ENCODE peak calls at places on chromosomes 5 and 9, in nine cellular contexts. One of them, this sample, is unnamed.

GRCh38 chr5:128228506-128228905 is 144.9 kb downstream of the SLC12A2 start:
- DNase-seq in brain microvascular endothelial cell: no peak
- DNase-seq in spleen: no peak
- DNase-seq in endothelial cell of umbilical vein: no peak
- DNase-seq in CD4-positive, alpha-beta T cell: no peak
- DNase-seq in heart right ventricle: no peak
- DNase-seq in breast epithelium: no peak
- DNase-seq in ascending aorta: no peak
- DNase-seq in adrenal gland: no peak
- DNase-seq in this sample: no peak

GRCh38 chr5:53425598-53426516 is 54.6 kb upstream of the FST start:
- DNase-seq in brain microvascular endothelial cell: no peak
- DNase-seq in spleen: no peak
- DNase-seq in endothelial cell of umbilical vein: no peak
- DNase-seq in CD4-positive, alpha-beta T cell: no peak
- DNase-seq in heart right ventricle: no peak
- DNase-seq in breast epithelium: no peak
- DNase-seq in ascending aorta: no peak
- DNase-seq in adrenal gland: no peak
- DNase-seq in this sample: no peak

GRCh38 chr9:97761066-97761598 is 64.0 kb upstream of the XPA start:
- DNase-seq in brain microvascular endothelial cell: no peak
- DNase-seq in spleen: no peak
- DNase-seq in endothelial cell of umbilical vein: no peak
- DNase-seq in CD4-positive, alpha-beta T cell: no peak
- DNase-seq in heart right ventricle: no peak
- DNase-seq in breast epithelium: no peak
- DNase-seq in ascending aorta: no peak
- DNase-seq in adrenal gland: no peak
- DNase-seq in this sample: no peak

GRCh38 chr9:114348906-114349482 is 19.3 kb downstream of the ORM2 start:
- DNase-seq in brain microvascular endothelial cell: peak; percentile 98
- DNase-seq in spleen: peak; percentile 92
- DNase-seq in endothelial cell of umbilical vein: peak; percentile 52
- DNase-seq in CD4-positive, alpha-beta T cell: peak; percentile 50
- DNase-seq in heart right ventricle: peak; percentile 43
- DNase-seq in breast epithelium: no peak
- DNase-seq in ascending aorta: peak; percentile 93
- DNase-seq in adrenal gland: peak; percentile 95
- DNase-seq in this sample: peak; percentile 94

GRCh38 chr9:114097613-114098020 is 1.5 kb downstream of the KIF12 start:
- DNase-seq in brain microvascular endothelial cell: no peak
- DNase-seq in spleen: peak; percentile 50
- DNase-seq in endothelial cell of umbilical vein: peak; percentile 30
- DNase-seq in CD4-positive, alpha-beta T cell: no peak
- DNase-seq in heart right ventricle: no peak
- DNase-seq in breast epithelium: no peak
- DNase-seq in ascending aorta: no peak
- DNase-seq in adrenal gland: no peak
- DNase-seq in this sample: no peak

GRCh38 chr5:142637871-142638270 is 48.0 kb downstream of the FGF1 start:
- DNase-seq in brain microvascular endothelial cell: no peak
- DNase-seq in spleen: no peak
- DNase-seq in endothelial cell of umbilical vein: no peak
- DNase-seq in CD4-positive, alpha-beta T cell: no peak
- DNase-seq in heart right ventricle: no peak
- DNase-seq in breast epithelium: no peak
- DNase-seq in ascending aorta: no peak
- DNase-seq in adrenal gland: no peak
- DNase-seq in this sample: no peak

GRCh38 chr5:76524101-76524835 is 98.9 kb downstream of the F2RL2 start:
- DNase-seq in brain microvascular endothelial cell: no peak
- DNase-seq in spleen: no peak
- DNase-seq in endothelial cell of umbilical vein: no peak
- DNase-seq in CD4-positive, alpha-beta T cell: no peak
- DNase-seq in heart right ventricle: no peak
- DNase-seq in breast epithelium: no peak
- DNase-seq in ascending aorta: no peak
- DNase-seq in adrenal gland: no peak
- DNase-seq in this sample: peak; percentile 54

GRCh38 chr5:132493241-132493640 is 2.7 kb upstream of the IRF1 start:
- DNase-seq in brain microvascular endothelial cell: no peak
- DNase-seq in spleen: no peak
- DNase-seq in endothelial cell of umbilical vein: no peak
- DNase-seq in CD4-positive, alpha-beta T cell: no peak
- DNase-seq in heart right ventricle: no peak
- DNase-seq in breast epithelium: peak; percentile 7
- DNase-seq in ascending aorta: peak; percentile 44
- DNase-seq in adrenal gland: no peak
- DNase-seq in this sample: no peak

GRCh38 chr5:128172102-128172501 is 88.5 kb downstream of the SLC12A2 start:
- DNase-seq in brain microvascular endothelial cell: no peak
- DNase-seq in spleen: no peak
- DNase-seq in endothelial cell of umbilical vein: no peak
- DNase-seq in CD4-positive, alpha-beta T cell: no peak
- DNase-seq in heart right ventricle: no peak
- DNase-seq in breast epithelium: no peak
- DNase-seq in ascending aorta: no peak
- DNase-seq in adrenal gland: no peak
- DNase-seq in this sample: no peak

GRCh38 chr5:33166522-33166921 is 274.2 kb upstream of the TARS1 start:
- DNase-seq in brain microvascular endothelial cell: no peak
- DNase-seq in spleen: no peak
- DNase-seq in endothelial cell of umbilical vein: peak; percentile 17
- DNase-seq in CD4-positive, alpha-beta T cell: no peak
- DNase-seq in heart right ventricle: no peak
- DNase-seq in breast epithelium: no peak
- DNase-seq in ascending aorta: no peak
- DNase-seq in adrenal gland: no peak
- DNase-seq in this sample: no peak

GRCh38 chr5:175021886-175022285 is 297.5 kb downstream of the MSX2 start:
- DNase-seq in brain microvascular endothelial cell: no peak
- DNase-seq in spleen: no peak
- DNase-seq in endothelial cell of umbilical vein: no peak
- DNase-seq in CD4-positive, alpha-beta T cell: no peak
- DNase-seq in heart right ventricle: no peak
- DNase-seq in breast epithelium: no peak
- DNase-seq in ascending aorta: no peak
- DNase-seq in adrenal gland: no peak
- DNase-seq in this sample: no peak

GRCh38 chr9:124483481-124483880 is 23.7 kb downstream of the NR5A1 start:
- DNase-seq in brain microvascular endothelial cell: no peak
- DNase-seq in spleen: no peak
- DNase-seq in endothelial cell of umbilical vein: no peak
- DNase-seq in CD4-positive, alpha-beta T cell: no peak
- DNase-seq in heart right ventricle: no peak
- DNase-seq in breast epithelium: no peak
- DNase-seq in ascending aorta: no peak
- DNase-seq in adrenal gland: peak; percentile 17
- DNase-seq in this sample: no peak
- H3K27me3 ChIP-seq in brain microvascular endothelial cell: peaks cover 39% of the 10 kb centered on the region
- H3K27me3 ChIP-seq in spleen: peaks cover 12% of the 10 kb centered on the region
- H3K27me3 ChIP-seq in endothelial cell of umbilical vein: peaks cover 44% of the 10 kb centered on the region
- H3K27me3 ChIP-seq in CD4-positive, alpha-beta T cell: peaks cover 7% of the 10 kb centered on the region
- H3K27me3 ChIP-seq in heart right ventricle: peaks cover 56% of the 10 kb centered on the region
- H3K27me3 ChIP-seq in breast epithelium: peaks cover 63% of the 10 kb centered on the region
- H3K27me3 ChIP-seq in ascending aorta: no peaks in the 10 kb centered on the region
- H3K27me3 ChIP-seq in adrenal gland: no peaks in the 10 kb centered on the region
- H3K27me3 ChIP-seq in this sample: peaks cover 76% of the 10 kb centered on the region

GRCh38 chr5:27240791-27241190 is 202.4 kb upstream of the CDH9 start:
- DNase-seq in brain microvascular endothelial cell: peak; percentile 4
- DNase-seq in spleen: no peak
- DNase-seq in endothelial cell of umbilical vein: no peak
- DNase-seq in CD4-positive, alpha-beta T cell: no peak
- DNase-seq in heart right ventricle: no peak
- DNase-seq in breast epithelium: no peak
- DNase-seq in ascending aorta: no peak
- DNase-seq in adrenal gland: no peak
- DNase-seq in this sample: no peak

GRCh38 chr5:27241564-27242257 is 203.3 kb upstream of the CDH9 start:
- DNase-seq in brain microvascular endothelial cell: peak; percentile 70
- DNase-seq in spleen: no peak
- DNase-seq in endothelial cell of umbilical vein: no peak
- DNase-seq in CD4-positive, alpha-beta T cell: no peak
- DNase-seq in heart right ventricle: no peak
- DNase-seq in breast epithelium: no peak
- DNase-seq in ascending aorta: no peak
- DNase-seq in adrenal gland: no peak
- DNase-seq in this sample: peak; percentile 95

GRCh38 chr5:27242258-27242626 is 203.9 kb upstream of the CDH9 start:
- DNase-seq in brain microvascular endothelial cell: no peak
- DNase-seq in spleen: no peak
- DNase-seq in endothelial cell of umbilical vein: no peak
- DNase-seq in CD4-positive, alpha-beta T cell: no peak
- DNase-seq in heart right ventricle: no peak
- DNase-seq in breast epithelium: no peak
- DNase-seq in ascending aorta: no peak
- DNase-seq in adrenal gland: no peak
- DNase-seq in this sample: no peak
- H3K27ac ChIP-seq in brain microvascular endothelial cell: peak overlapping the region; percentile 60
- H3K27ac ChIP-seq in spleen: no peak overlapping the region
- H3K27ac ChIP-seq in endothelial cell of umbilical vein: no peak overlapping the region
- H3K27ac ChIP-seq in CD4-positive, alpha-beta T cell: no peak overlapping the region
- H3K27ac ChIP-seq in heart right ventricle: no peak overlapping the region
- H3K27ac ChIP-seq in breast epithelium: peak overlapping the region; percentile 61
- H3K27ac ChIP-seq in ascending aorta: no peak overlapping the region
- H3K27ac ChIP-seq in adrenal gland: no peak overlapping the region
- H3K27ac ChIP-seq in this sample: peak overlapping the region; percentile 83

DNA sequence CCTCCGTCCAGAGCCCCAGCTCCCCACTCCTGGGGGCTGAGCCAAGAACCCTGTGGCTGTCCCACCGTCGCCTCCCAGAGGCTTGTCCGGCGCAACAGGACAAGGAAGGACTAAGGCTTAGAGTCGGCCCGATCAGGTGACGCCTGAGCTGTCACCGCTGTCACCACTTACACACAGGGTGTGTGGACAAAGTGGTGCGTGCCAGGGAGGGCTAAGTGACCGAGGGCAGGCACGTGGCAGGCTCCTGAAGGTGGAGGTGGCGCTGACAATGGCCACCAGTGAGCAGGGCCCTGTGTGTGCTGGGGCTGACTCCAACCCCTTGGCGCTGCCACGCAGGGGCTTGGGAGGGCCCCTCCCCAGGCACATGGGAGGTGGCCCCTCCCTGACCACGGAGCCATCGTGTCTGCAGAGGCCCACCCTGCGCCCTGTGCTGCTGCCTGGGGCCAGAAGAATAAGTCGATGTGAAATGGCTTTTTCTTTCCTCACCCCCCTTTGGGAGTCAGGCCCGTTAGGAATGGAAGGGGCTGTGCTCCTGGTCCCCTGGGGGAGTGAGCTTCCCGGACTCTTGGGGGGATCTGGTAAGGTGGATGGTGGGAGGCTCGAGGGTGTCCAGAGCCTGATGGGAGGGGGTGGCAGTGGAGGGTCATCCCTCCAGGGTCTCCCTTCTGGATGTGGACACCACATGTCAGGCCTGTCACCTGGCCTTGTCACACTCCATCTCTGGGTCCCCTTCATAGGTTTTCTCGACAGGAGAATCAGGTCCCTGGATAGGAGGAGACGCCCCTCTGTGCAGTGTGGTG is 2.6 kb upstream of the GPSM1 start:
- DNase-seq in brain microvascular endothelial cell: no peak
- DNase-seq in spleen: no peak
- DNase-seq in endothelial cell of umbilical vein: no peak
- DNase-seq in CD4-positive, alpha-beta T cell: no peak
- DNase-seq in heart right ventricle: peak; percentile 50
- DNase-seq in breast epithelium: no peak
- DNase-seq in ascending aorta: no peak
- DNase-seq in adrenal gland: no peak
- DNase-seq in this sample: no peak
- TF ChIP-seq CTCF in brain microvascular endothelial cell: no peak
- TF ChIP-seq CTCF in spleen: no peak
- TF ChIP-seq CTCF in endothelial cell of umbilical vein: no peak
- TF ChIP-seq CTCF in CD4-positive, alpha-beta T cell: no peak
- TF ChIP-seq CTCF in heart right ventricle: no peak
- TF ChIP-seq CTCF in breast epithelium: no peak
- TF ChIP-seq CTCF in ascending aorta: no peak
- TF ChIP-seq CTCF in adrenal gland: no peak
- TF ChIP-seq CTCF in this sample: no peak

GRCh38 chr9:72364679-72365524 is at the start of gene ZFAND5:
- DNase-seq in brain microvascular endothelial cell: peak; percentile 97
- DNase-seq in spleen: peak; percentile 99
- DNase-seq in endothelial cell of umbilical vein: peak; percentile 96
- DNase-seq in CD4-positive, alpha-beta T cell: peak; percentile 89
- DNase-seq in heart right ventricle: peak; percentile 98
- DNase-seq in breast epithelium: peak; percentile 99
- DNase-seq in ascending aorta: peak; percentile 99
- DNase-seq in adrenal gland: peak; percentile 100
- DNase-seq in this sample: peak; percentile 93

GRCh38 chr9:72362680-72363139 is 2.3 kb downstream of the ZFAND5 start:
- DNase-seq in brain microvascular endothelial cell: peak; percentile 74
- DNase-seq in spleen: peak; percentile 81
- DNase-seq in endothelial cell of umbilical vein: peak; percentile 76
- DNase-seq in CD4-positive, alpha-beta T cell: peak; percentile 19
- DNase-seq in heart right ventricle: peak; percentile 82
- DNase-seq in breast epithelium: peak; percentile 72
- DNase-seq in ascending aorta: peak; percentile 87
- DNase-seq in adrenal gland: peak; percentile 87
- DNase-seq in this sample: no peak

GRCh38 chr9:72363908-72364678 is 915 bp downstream of the ZFAND5 start:
- DNase-seq in brain microvascular endothelial cell: no peak
- DNase-seq in spleen: peak; percentile 95
- DNase-seq in endothelial cell of umbilical vein: peak; percentile 73
- DNase-seq in CD4-positive, alpha-beta T cell: peak; percentile 64
- DNase-seq in heart right ventricle: peak; percentile 81
- DNase-seq in breast epithelium: peak; percentile 42
- DNase-seq in ascending aorta: peak; percentile 84
- DNase-seq in adrenal gland: peak; percentile 76
- DNase-seq in this sample: no peak

GRCh38 chr9:72363226-72363625 is 1.8 kb downstream of the ZFAND5 start:
- DNase-seq in brain microvascular endothelial cell: no peak
- DNase-seq in spleen: no peak
- DNase-seq in endothelial cell of umbilical vein: peak; percentile 22
- DNase-seq in CD4-positive, alpha-beta T cell: no peak
- DNase-seq in heart right ventricle: no peak
- DNase-seq in breast epithelium: no peak
- DNase-seq in ascending aorta: no peak
- DNase-seq in adrenal gland: no peak
- DNase-seq in this sample: no peak

DNA sequence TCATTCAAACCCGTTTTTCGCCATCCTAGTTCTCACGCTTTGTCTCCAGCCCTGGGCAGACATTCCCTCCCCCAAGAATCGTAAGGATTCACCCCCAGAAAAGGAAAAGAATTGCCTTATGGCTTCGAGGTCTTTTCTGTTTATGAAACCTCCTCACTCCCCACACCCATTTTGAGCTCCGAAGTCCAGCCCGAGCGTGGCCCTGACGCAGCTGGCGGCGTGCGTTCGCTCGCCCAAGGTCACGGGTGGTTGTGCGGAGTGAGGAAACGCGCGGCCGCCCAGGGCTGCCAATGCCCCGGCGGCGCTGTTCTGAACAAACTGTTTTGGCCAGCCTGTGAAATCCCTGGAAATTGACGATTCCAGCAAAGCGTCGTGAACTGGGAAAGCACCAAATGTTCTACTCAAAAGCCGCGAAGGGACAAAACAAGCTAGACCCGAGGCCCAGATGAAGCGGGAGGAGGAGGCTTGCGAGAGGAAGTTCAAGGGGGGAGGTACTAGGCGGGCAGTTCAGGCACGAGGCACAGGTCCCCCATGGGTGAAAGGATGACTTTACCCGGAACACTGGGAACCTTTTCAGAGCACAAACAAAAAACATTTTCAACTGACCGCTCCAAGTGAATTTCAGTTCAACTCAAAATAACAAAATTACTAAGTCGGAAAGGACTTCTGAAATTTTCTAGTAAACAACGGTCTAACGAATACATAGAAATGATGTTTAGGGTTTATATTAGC is 683 bp upstream of the ZFAND5 start:
- DNase-seq in brain microvascular endothelial cell: peak; percentile 81
- DNase-seq in spleen: peak; percentile 95
- DNase-seq in endothelial cell of umbilical vein: peak; percentile 90
- DNase-seq in CD4-positive, alpha-beta T cell: peak; percentile 51
- DNase-seq in heart right ventricle: peak; percentile 83
- DNase-seq in breast epithelium: peak; percentile 93
- DNase-seq in ascending aorta: peak; percentile 95
- DNase-seq in adrenal gland: peak; percentile 95
- DNase-seq in this sample: no peak
- H3K27me3 ChIP-seq in brain microvascular endothelial cell: no peaks in the 10 kb centered on the region
- H3K27me3 ChIP-seq in spleen: no peaks in the 10 kb centered on the region
- H3K27me3 ChIP-seq in endothelial cell of umbilical vein: no peaks in the 10 kb centered on the region
- H3K27me3 ChIP-seq in CD4-positive, alpha-beta T cell: no peaks in the 10 kb centered on the region
- H3K27me3 ChIP-seq in heart right ventricle: no peaks in the 10 kb centered on the region
- H3K27me3 ChIP-seq in breast epithelium: no peaks in the 10 kb centered on the region
- H3K27me3 ChIP-seq in ascending aorta: no peaks in the 10 kb centered on the region
- H3K27me3 ChIP-seq in adrenal gland: no peaks in the 10 kb centered on the region
- H3K27me3 ChIP-seq in this sample: no peaks in the 10 kb centered on the region

This sample was measured in foreskin keratinocyte.